ENCODE peak calls at places on chromosomes 3 and 15, in seven cellular contexts. M is bronchial epithelial cell; K is dorsolateral prefrontal cortex; C is CD8-positive, alpha-beta T cell; Z is kidney epithelial cell; F is HL-60; R is foreskin fibroblast. A is an unnamed sample.

GRCh38 chr15:77094397-77095030 is 23.6 kb upstream of the TSPAN3 start:
- DNase-seq in M (no peak), K (no peak), C (no peak), Z (no peak), F (no peak), R (no peak), A (no peak)

GRCh38 chr3:76107935-76108570 is 322.7 kb upstream of the ZNF717 start:
- DNase-seq in M (peak), K (no peak), C (no peak), Z (no peak), F (peak), R (peak), A (no peak)

GRCh38 chr15:32794973-32795372 is 77.2 kb downstream of the GREM1 start:
- DNase-seq in M (peak), K (no peak), C (no peak), Z (no peak), F (no peak), R (peak), A (no peak)

GRCh38 chr15:60392986-60393811 is 4.6 kb downstream of the ANXA2 start:
- DNase-seq in M (peak), K (no peak), C (no peak), Z (peak), F (no peak), R (peak), A (peak)

GRCh38 chr3:134260984-134261383 is 10.3 kb upstream of the RYK start:
- DNase-seq in M (peak), K (no peak), C (no peak), Z (no peak), F (no peak), R (no peak), A (no peak)

GRCh38 chr15:70141376-70142071 is 43.8 kb upstream of the TLE3 start:
- DNase-seq in M (no peak), K (no peak), C (no peak), Z (no peak), F (no peak), R (no peak), A (no peak)

GRCh38 chr3:171168086-171168485 is 141.6 kb upstream of the SLC2A2 start:
- DNase-seq in M (peak), K (no peak), C (no peak), Z (no peak), F (no peak), R (peak), A (peak)

GRCh38 chr3:24101676-24102168 is 156.6 kb downstream of the NR1D2 start:
- DNase-seq in M (peak), K (no peak), C (no peak), Z (no peak), F (no peak), R (peak), A (no peak)

GRCh38 chr15:98620020-98620419 is 28.3 kb upstream of the IGF1R start:
- DNase-seq in M (no peak), K (no peak), C (no peak), Z (no peak), F (no peak), R (no peak), A (no peak)

GRCh38 chr3:10665611-10666010 is 150.4 kb upstream of the SLC6A11 start:
- DNase-seq in M (no peak), K (no peak), C (no peak), Z (no peak), F (no peak), R (no peak), A (no peak)
- TF ChIP-seq CTCF in M (no peak), K (no peak), C (no peak), Z (no peak), F (no peak), R (no peak), A (no peak)

GRCh38 chr3:46663611-46664135 is 29.8 kb downstream of the ALS2CL start:
- DNase-seq in M (peak), K (peak), C (no peak), Z (no peak), F (no peak), R (peak), A (peak)
- TF ChIP-seq CTCF in M (peak), K (no peak), C (no peak), Z (peak), F (no peak), R (peak), A (no peak)

DNA sequence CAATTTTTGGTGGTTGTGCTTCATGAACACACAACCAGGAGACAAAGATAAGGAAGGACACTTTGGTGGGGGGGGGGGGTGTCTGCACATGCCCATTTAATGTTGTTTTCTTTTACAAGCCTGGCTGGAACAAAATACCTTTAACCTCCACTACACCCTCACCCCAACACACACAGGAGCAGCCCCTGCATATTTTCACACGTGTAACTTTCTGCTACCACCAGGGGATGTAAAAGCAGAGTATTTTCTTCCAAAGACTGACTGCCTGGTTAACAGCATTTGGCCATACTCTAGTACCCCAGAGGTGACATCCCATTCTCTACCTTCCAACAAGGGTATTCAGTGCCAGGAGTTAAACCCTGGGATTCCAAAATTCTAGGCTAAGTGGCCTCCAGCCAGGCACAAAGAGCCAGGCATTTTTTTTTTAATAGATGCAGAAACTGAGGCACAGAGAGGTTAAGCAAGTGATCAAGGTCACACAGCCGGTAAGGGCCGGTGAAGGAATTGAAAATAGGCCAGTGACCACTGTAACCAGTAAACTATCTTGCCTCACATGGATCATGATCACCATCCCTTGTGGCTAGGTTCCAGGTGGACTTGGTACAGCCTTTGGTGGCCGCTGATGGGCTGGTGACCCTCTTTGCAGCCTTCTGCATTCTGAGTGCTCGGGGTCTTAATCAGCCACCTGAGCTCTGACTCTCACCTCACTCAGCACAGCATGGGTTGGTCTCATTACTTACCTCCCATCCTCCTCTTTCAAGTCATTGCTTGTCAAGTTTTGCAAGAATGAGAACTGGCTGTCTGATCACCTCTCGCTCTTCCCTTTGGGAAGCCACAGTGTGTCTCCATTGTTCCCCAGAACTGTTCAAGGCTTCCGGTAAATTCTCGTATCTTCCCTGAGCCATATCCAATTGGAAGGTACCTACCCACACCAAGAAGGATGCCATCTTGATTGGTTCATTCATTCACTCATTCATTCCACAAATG is 20.4 kb downstream of the MAGI1 start:
- DNase-seq in M (peak), K (no peak), C (no peak), Z (no peak), F (no peak), R (no peak), A (no peak)
- TF ChIP-seq CTCF in M (no peak), K (no peak), C (no peak), Z (no peak), F (no peak), R (no peak), A (no peak)

GRCh38 chr3:8324727-8325126 is 176.9 kb upstream of the LMCD1 start:
- DNase-seq in M (peak), K (peak), C (peak), Z (no peak), F (no peak), R (peak), A (peak)
- TF ChIP-seq CTCF in M (peak), K (peak), C (peak), Z (peak), F (peak), R (peak), A (no peak)

GRCh38 chr15:63166219-63166618 is 8.9 kb upstream of the RPS27L start:
- DNase-seq in M (no peak), K (no peak), C (no peak), Z (no peak), F (no peak), R (no peak), A (peak)
- TF ChIP-seq CTCF in M (no peak), K (no peak), C (no peak), Z (no peak), F (no peak), R (no peak), A (no peak)

GRCh38 chr15:89770041-89770440 is 6.1 kb upstream of the MESP2 start:
- DNase-seq in M (peak), K (no peak), C (no peak), Z (no peak), F (no peak), R (peak), A (no peak)

GRCh38 chr15:89776274-89777072 is at the start of gene MESP2:
- DNase-seq in M (peak), K (peak), C (peak), Z (no peak), F (peak), R (peak), A (peak)

GRCh38 chr15:89774492-89774891 is 1.6 kb upstream of the MESP2 start:
- DNase-seq in M (peak), K (no peak), C (no peak), Z (no peak), F (no peak), R (no peak), A (no peak)

GRCh38 chr15:89775815-89776214 is 317 bp upstream of the MESP2 start:
- DNase-seq in M (no peak), K (no peak), C (no peak), Z (no peak), F (no peak), R (no peak), A (no peak)

DNA sequence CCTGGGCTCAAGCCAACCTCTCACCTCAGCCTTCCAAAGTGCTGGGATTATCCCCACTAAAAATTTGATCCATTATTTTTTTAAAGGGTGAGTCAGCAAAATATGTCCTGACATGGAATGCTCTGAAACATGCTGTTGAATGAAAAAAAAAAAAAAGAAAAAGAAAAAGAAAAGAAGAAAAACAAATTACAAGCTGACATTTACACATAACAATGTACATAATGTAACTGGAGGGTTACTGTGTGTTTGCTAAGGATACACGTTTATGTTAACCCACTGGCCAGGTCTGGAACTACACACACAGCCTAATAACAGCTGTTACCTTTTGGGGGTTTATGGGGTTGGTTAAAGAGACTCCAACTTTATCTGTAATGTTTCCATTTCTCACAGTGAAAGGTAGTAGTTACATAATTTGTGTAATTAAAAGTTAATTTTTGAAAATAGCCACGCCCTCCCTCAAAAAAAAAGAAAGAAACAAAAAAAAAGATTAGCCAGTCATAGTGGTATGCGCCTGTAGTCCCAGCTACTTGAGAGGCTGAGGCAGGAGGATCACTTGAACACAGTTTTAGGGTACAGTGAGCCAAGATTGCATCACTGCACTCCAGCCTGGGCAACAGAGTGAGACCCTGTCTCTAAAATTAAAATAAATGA is 3.1 kb upstream of the MESP2 start:
- DNase-seq in M (peak), K (no peak), C (no peak), Z (no peak), F (no peak), R (peak), A (no peak)
- TF ChIP-seq CTCF in M (no peak), K (no peak), C (no peak), Z (no peak), F (no peak), R (peak), A (peak)

GRCh38 chr3:15246186-15246585 is 40.1 kb downstream of the CAPN7 start:
- DNase-seq in M (no peak), K (no peak), C (no peak), Z (no peak), F (no peak), R (no peak), A (no peak)

GRCh38 chr3:15243822-15244482 is 37.9 kb downstream of the CAPN7 start:
- DNase-seq in M (no peak), K (no peak), C (no peak), Z (no peak), F (no peak), R (no peak), A (no peak)

GRCh38 chr3:15241341-15241740 is 35.3 kb downstream of the CAPN7 start:
- DNase-seq in M (peak), K (no peak), C (peak), Z (no peak), F (no peak), R (no peak), A (peak)
- TF ChIP-seq CTCF in M (no peak), K (peak), C (no peak), Z (peak), F (no peak), R (peak), A (no peak)

GRCh38 chr3:59575113-59576001 is 525.5 kb upstream of the CFAP20DC start:
- DNase-seq in M (peak), K (peak), C (peak), Z (peak), F (peak), R (peak), A (peak)
- TF ChIP-seq CTCF in M (peak), K (peak), C (peak), Z (peak), F (peak), R (peak), A (peak)

GRCh38 chr15:40936234-40936708 is 7.1 kb downstream of the DLL4 start:
- DNase-seq in M (no peak), K (no peak), C (no peak), Z (no peak), F (no peak), R (no peak), A (no peak)

GRCh38 chr15:40938530-40938870 is 9.4 kb downstream of the DLL4 start:
- DNase-seq in M (no peak), K (no peak), C (no peak), Z (no peak), F (no peak), R (no peak), A (no peak)

GRCh38 chr15:40939909-40940801 is 11.0 kb downstream of the DLL4 start:
- DNase-seq in M (no peak), K (no peak), C (no peak), Z (no peak), F (no peak), R (peak), A (no peak)

GRCh38 chr15:40936709-40937666 is 7.8 kb downstream of the DLL4 start:
- DNase-seq in M (peak), K (no peak), C (no peak), Z (no peak), F (no peak), R (peak), A (no peak)

GRCh38 chr15:40937762-40938529 is 8.8 kb downstream of the DLL4 start:
- DNase-seq in M (peak), K (no peak), C (no peak), Z (no peak), F (no peak), R (peak), A (peak)
- TF ChIP-seq CTCF in M (peak), K (no peak), C (peak), Z (peak), F (no peak), R (peak), A (peak)

GRCh38 chr3:59658236-59658635 is 608.4 kb upstream of the CFAP20DC start:
- DNase-seq in M (no peak), K (no peak), C (no peak), Z (no peak), F (no peak), R (no peak), A (no peak)

GRCh38 chr3:59654953-59655430 is 605.2 kb upstream of the CFAP20DC start:
- DNase-seq in M (no peak), K (no peak), C (no peak), Z (no peak), F (no peak), R (no peak), A (no peak)

GRCh38 chr3:59655616-59656015 is 605.8 kb upstream of the CFAP20DC start:
- DNase-seq in M (no peak), K (no peak), C (no peak), Z (no peak), F (no peak), R (peak), A (no peak)

GRCh38 chr3:59654120-59654952 is 604.5 kb upstream of the CFAP20DC start:
- DNase-seq in M (peak), K (no peak), C (no peak), Z (no peak), F (no peak), R (peak), A (no peak)

DNA sequence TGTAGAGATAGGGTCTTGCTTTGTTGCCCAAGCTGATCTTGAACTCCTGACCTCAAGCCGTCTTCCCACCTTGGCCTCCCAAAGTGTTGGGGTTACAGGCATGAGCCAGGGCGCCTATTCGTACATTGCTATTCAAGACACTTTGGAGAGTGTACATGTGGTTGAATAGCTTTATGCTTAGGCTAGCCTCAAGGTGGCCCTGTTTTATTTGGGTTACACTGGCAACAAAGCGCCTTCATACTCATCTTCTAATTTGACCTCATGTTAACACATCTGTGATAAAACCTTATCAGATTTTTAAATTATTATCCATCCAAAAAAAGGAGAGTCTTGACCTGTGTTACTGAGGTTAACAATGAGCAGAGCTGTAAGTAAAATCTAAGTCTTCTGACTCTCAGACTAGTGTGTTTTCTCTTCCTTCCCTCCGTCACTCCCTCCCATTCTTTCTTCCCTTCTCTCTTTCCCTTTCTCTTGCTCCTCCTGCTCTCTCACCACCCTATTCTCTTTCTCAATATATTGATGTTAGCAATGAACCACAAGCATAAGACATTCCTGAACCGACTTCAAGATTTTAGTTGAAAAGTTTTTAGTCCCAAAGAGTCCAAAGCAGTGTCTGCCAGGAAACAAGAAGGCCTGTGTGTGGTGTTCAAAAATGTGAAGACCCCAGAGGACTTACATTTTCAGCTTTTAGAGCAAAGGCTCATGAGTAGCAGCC is 603.7 kb upstream of the CFAP20DC start:
- DNase-seq in M (peak), K (no peak), C (no peak), Z (no peak), F (no peak), R (no peak), A (no peak)
- TF ChIP-seq CTCF in M (peak), K (no peak), C (no peak), Z (no peak), F (no peak), R (no peak), A (no peak)